ENCODE peak calls at places on chromosomes 1 and 21, in six cellular contexts. V, I, S, Q, F and L are unnamed samples.

GRCh38 chr1:234331511-234331910 is 41.7 kb upstream of the COA6 start:
- DNase-seq in F (peak; percentile 46), I (peak; percentile 44), Q (no peak), V (no peak), S (no peak), L (peak; percentile 20)

GRCh38 chr21:43913928-43914327 is 48.9 kb downstream of the AGPAT3 start:
- DNase-seq in S (no peak), I (peak; percentile 22), F (peak; percentile 64), V (peak; percentile 78), Q (peak; percentile 26), L (no peak)

GRCh38 chr1:39692152-39693064 is 1.2 kb upstream of the HPCAL4 start:
- DNase-seq in V (no peak), F (no peak), S (peak; percentile 35), Q (no peak), I (no peak), L (no peak)

GRCh38 chr1:83857108-83857507 is 141.8 kb downstream of the TTLL7 start:
- DNase-seq in Q (no peak), I (peak; percentile 38), F (peak; percentile 28), S (no peak), V (no peak), L (no peak)

GRCh38 chr1:214584805-214585766 is 17.9 kb upstream of the CENPF start:
- DNase-seq in S (no peak), Q (no peak), F (peak; percentile 73), I (peak; percentile 77), V (no peak), L (peak; percentile 54)

GRCh38 chr1:22018583-22019559 is 17.4 kb downstream of the CELA3A start:
- DNase-seq in S (peak; percentile 63), Q (peak; percentile 68), F (peak; percentile 88), I (peak; percentile 89), V (peak; percentile 24), L (peak; percentile 89)

GRCh38 chr1:197140123-197140522 is 6.3 kb downstream of the ASPM start:
- DNase-seq in I (peak; percentile 68), S (no peak), V (no peak), F (peak; percentile 39), Q (no peak), L (no peak)

GRCh38 chr1:33916786-33917185 is 52.9 kb downstream of the HMGB4 start:
- DNase-seq in S (no peak), F (no peak), Q (no peak), I (no peak), V (no peak), L (no peak)

GRCh38 chr1:1127551-1128451 is 11.9 kb upstream of the C1orf159 start:
- DNase-seq in I (no peak), S (no peak), V (peak; percentile 83), Q (no peak), F (no peak), L (no peak)

GRCh38 chr1:246587606-246588005 is 21.4 kb downstream of the CNST start:
- DNase-seq in I (peak; percentile 76), S (no peak), V (no peak), F (peak; percentile 72), Q (no peak), L (no peak)

GRCh38 chr1:10866314-10867091 is 70.1 kb upstream of the CASZ1 start:
- DNase-seq in I (peak; percentile 9), Q (peak; percentile 12), F (peak; percentile 48), S (peak; percentile 26), V (no peak), L (peak; percentile 33)

GRCh38 chr21:26798856-26799751 is 46.1 kb downstream of the ADAMTS1 start:
- DNase-seq in Q (no peak), V (no peak), I (no peak), F (peak; percentile 81), S (no peak), L (no peak)

GRCh38 chr1:205921559-205921887 is 21.7 kb downstream of the SLC26A9 start:
- DNase-seq in V (peak; percentile 54), Q (no peak), S (no peak), F (no peak), I (no peak), L (no peak)

GRCh38 chr1:21910528-21911204 is 26.4 kb downstream of the HSPG2 start:
- DNase-seq in I (no peak), V (peak; percentile 66), Q (no peak), S (no peak), F (no peak), L (no peak)

GRCh38 chr1:176938375-176938774 is 226.1 kb downstream of the ASTN1 start:
- DNase-seq in Q (no peak), I (no peak), S (no peak), F (no peak), V (no peak), L (no peak)

GRCh38 chr21:33025471-33026298 is at the start of gene OLIG2:
- DNase-seq in F (peak; percentile 16), Q (no peak), S (no peak), I (no peak), V (no peak), L (no peak)

GRCh38 chr1:240285541-240285940 is 193.9 kb downstream of the FMN2 start:
- DNase-seq in Q (no peak), V (no peak), I (peak; percentile 62), F (peak; percentile 65), S (no peak), L (peak; percentile 21)

GRCh38 chr1:26994772-26995625 is 1.5 kb downstream of the TRNP1 start:
- DNase-seq in V (no peak), Q (no peak), F (no peak), I (no peak), S (no peak), L (no peak)

GRCh38 chr1:30765610-30766434 is 8.2 kb upstream of the LAPTM5 start:
- DNase-seq in S (no peak), Q (no peak), F (no peak), I (no peak), V (no peak), L (no peak)

GRCh38 chr21:35525443-35525842 is 476.3 kb upstream of the RUNX1 start:
- DNase-seq in V (no peak), F (peak; percentile 54), S (no peak), Q (peak; percentile 61), I (no peak), L (peak; percentile 11)

GRCh38 chr1:88311907-88312306 is 372.2 kb upstream of the PKN2 start:
- DNase-seq in V (no peak), F (no peak), Q (no peak), I (no peak), S (no peak), L (no peak)

GRCh38 chr1:177629526-177629925 is 340.3 kb downstream of the SEC16B start:
- DNase-seq in V (no peak), F (peak; percentile 20), Q (no peak), I (peak; percentile 10), S (no peak), L (no peak)

GRCh38 chr21:37000381-37000780 is 6.1 kb upstream of the RIPPLY3 start:
- DNase-seq in I (no peak), F (no peak), Q (no peak), S (no peak), V (no peak), L (no peak)

GRCh38 chr21:41460578-41461527 is 34.8 kb downstream of the MX1 start:
- DNase-seq in I (peak; percentile 87), V (peak; percentile 86), F (peak; percentile 72), Q (peak; percentile 46), S (peak; percentile 55), L (peak; percentile 59)

GRCh38 chr1:101253976-101254660 is 17.3 kb downstream of the S1PR1 start:
- DNase-seq in I (peak; percentile 62), F (peak; percentile 63), S (no peak), Q (no peak), V (no peak), L (no peak)

GRCh38 chr1:202811296-202812175 is 782 bp downstream of the PCAT6 start:
- DNase-seq in I (peak; percentile 18), Q (no peak), S (peak; percentile 38), F (peak; percentile 13), V (no peak), L (no peak)

GRCh38 chr21:41892726-41893125 is 13.6 kb upstream of the PRDM15 start:
- DNase-seq in V (no peak), S (no peak), Q (no peak), I (no peak), F (no peak), L (no peak)

GRCh38 chr1:248926401-248927182 is 20.6 kb downstream of the PGBD2 start:
- DNase-seq in V (no peak), F (peak; percentile 73), S (no peak), I (peak; percentile 13), Q (no peak), L (no peak)

GRCh38 chr1:29758764-29759499 is 522.6 kb downstream of the PTPRU start:
- DNase-seq in I (no peak), F (no peak), S (no peak), V (no peak), Q (no peak), L (no peak)

GRCh38 chr1:95641386-95641785 is 407.4 kb downstream of the RWDD3 start:
- DNase-seq in S (no peak), Q (no peak), V (no peak), I (no peak), F (no peak), L (no peak)

GRCh38 chr1:27137022-27137542 is 17.8 kb downstream of the SLC9A1 start:
- DNase-seq in I (no peak), Q (peak; percentile 30), F (no peak), V (peak; percentile 87), S (peak; percentile 69), L (no peak)

GRCh38 chr1:228259951-228260350 is 52.1 kb downstream of the OBSCN start:
- DNase-seq in F (no peak), I (no peak), Q (no peak), S (no peak), V (no peak), L (no peak)
- TF ChIP-seq CTCF in F (peak; percentile 13), I (no peak), Q (no peak), S (no peak), V (no peak), L (no peak)

GRCh38 chr1:162822391-162823200 is 32.1 kb downstream of the HSD17B7 start:
- DNase-seq in Q (no peak), F (no peak), I (peak; percentile 6), S (peak; percentile 7), V (peak; percentile 54), L (no peak)
- TF ChIP-seq CTCF in Q (no peak), F (no peak), I (peak; percentile 5), S (no peak), V (no peak), L (no peak)

DNA sequence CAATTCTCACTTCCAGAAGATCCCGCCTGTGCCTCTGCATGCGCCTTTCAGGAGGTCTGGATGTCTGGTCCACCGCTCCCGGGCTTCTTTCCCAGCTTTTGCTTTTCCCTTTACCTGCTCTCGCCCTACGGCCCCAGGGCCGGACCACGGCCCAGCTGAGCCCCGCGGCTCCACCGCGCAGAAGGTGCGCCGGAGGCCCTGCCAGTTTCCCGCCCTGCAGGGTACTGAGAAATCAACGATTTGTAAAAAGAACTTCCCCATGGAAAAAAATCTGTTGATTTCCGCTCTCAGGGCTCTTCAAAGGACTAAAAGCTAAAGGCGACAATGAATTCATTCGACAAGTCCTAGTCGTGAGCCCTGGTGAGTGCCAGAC is 7.0 kb upstream of the RNU1-2 start:
- DNase-seq in S (no peak), Q (no peak), V (peak; percentile 84), I (peak; percentile 20), F (no peak), L (peak; percentile 20)
- TF ChIP-seq CTCF in S (no peak), Q (no peak), V (no peak), I (no peak), F (no peak), L (no peak)

GRCh38 chr1:51717842-51718241 is 101.0 kb downstream of the OSBPL9 start:
- DNase-seq in F (no peak), I (no peak), V (no peak), S (no peak), Q (no peak), L (no peak)
- TF ChIP-seq CTCF in F (no peak), I (no peak), V (no peak), S (no peak), Q (no peak), L (no peak)